ENCODE peak calls at places on chromosomes 6 and 20, in five cellular contexts. T is SK-N-SH, G is HCT116, P is psoas muscle, F is suprapubic skin. I is an unnamed sample. For H3K36me3 and H3K27me3, the result is how much of the 10 kb centered on the place peaks cover.

GRCh38 chr20:35523298-35523888 is 6.1 kb downstream of the C20orf173 start:
- DNase-seq in T (peak), G (no peak), P (no peak), F (no peak), I (peak)

GRCh38 chr6:105504660-105505059 is 101.8 kb upstream of the PREP start:
- DNase-seq in T (no peak), G (no peak), P (no peak), F (no peak), I (no peak)

GRCh38 chr6:72787521-72788031 is 165.7 kb downstream of the KCNQ5 start:
- DNase-seq in T (no peak), G (no peak), P (peak), F (no peak), I (peak)

GRCh38 chr6:91864911-91865310 is 1278.0 kb upstream of the MAP3K7 start:
- DNase-seq in T (no peak), G (no peak), P (no peak), F (no peak), I (no peak)

GRCh38 chr6:111673086-111673485 is 67.4 kb upstream of the TRAF3IP2 start:
- DNase-seq in T (no peak), G (no peak), P (no peak), F (no peak), I (no peak)

GRCh38 chr6:149366237-149366921 is 33.7 kb upstream of the SUMO4 start:
- DNase-seq in T (no peak), G (no peak), P (no peak), F (no peak), I (no peak)

GRCh38 chr6:147618927-147619326 is 110.4 kb downstream of the SAMD5 start:
- DNase-seq in T (no peak), G (no peak), P (no peak), F (no peak), I (no peak)

GRCh38 chr6:134168580-134169223 is 116.3 kb upstream of the SLC2A12 start:
- DNase-seq in T (no peak), G (no peak), P (no peak), F (no peak), I (no peak)

GRCh38 chr6:91744576-91744975 is 1157.7 kb upstream of the MAP3K7 start:
- DNase-seq in T (no peak), G (no peak), P (no peak), F (no peak), I (no peak)

GRCh38 chr6:3364391-3364790 is 92.5 kb downstream of the SLC22A23 start:
- DNase-seq in T (no peak), G (no peak), P (no peak), F (no peak), I (no peak)

GRCh38 chr6:46419576-46420002 is 71.7 kb downstream of the RCAN2 start:
- DNase-seq in T (peak), G (peak), P (no peak), F (no peak), I (peak)

GRCh38 chr6:49506569-49507111 is 6.9 kb downstream of the GLYATL3 start:
- DNase-seq in T (no peak), G (no peak), P (no peak), F (no peak), I (no peak)

GRCh38 chr6:30839666-30840065 is 44.7 kb upstream of the DDR1 start:
- DNase-seq in T (no peak), G (no peak), P (no peak), F (no peak), I (no peak)

GRCh38 chr6:36771145-36771544 is 68.1 kb downstream of the CPNE5 start:
- DNase-seq in T (no peak), G (no peak), P (no peak), F (no peak), I (no peak)

GRCh38 chr20:6162239-6162638 is 39.4 kb upstream of the FERMT1 start:
- DNase-seq in T (no peak), G (no peak), P (peak), F (no peak), I (no peak)

GRCh38 chr20:25259788-25260254 is 11.9 kb downstream of the PYGB start:
- DNase-seq in T (no peak), G (no peak), P (no peak), F (peak), I (no peak)

GRCh38 chr6:67640462-67640861 is 994.6 kb upstream of the ADGRB3 start:
- DNase-seq in T (no peak), G (no peak), P (no peak), F (no peak), I (no peak)

GRCh38 chr6:43668151-43669028 is 19.2 kb downstream of the MRPS18A start:
- DNase-seq in T (peak), G (peak), P (peak), F (no peak), I (peak)

GRCh38 chr6:135192256-135193174 is 11.4 kb downstream of the MYB start:
- DNase-seq in T (no peak), G (no peak), P (no peak), F (no peak), I (no peak)

GRCh38 chr6:63049216-63049615 is 162.1 kb upstream of the FKBP1C start:
- DNase-seq in T (no peak), G (no peak), P (no peak), F (no peak), I (no peak)

GRCh38 chr6:145866449-145867401 is 52.1 kb upstream of the FBXO30 start:
- DNase-seq in T (no peak), G (no peak), P (no peak), F (no peak), I (no peak)

GRCh38 chr6:131372535-131372934 is 200.5 kb upstream of the ARG1 start:
- DNase-seq in T (no peak), G (no peak), P (no peak), F (no peak), I (no peak)

GRCh38 chr20:440636-441035 is 21.7 kb downstream of the TBC1D20 start:
- DNase-seq in T (no peak), G (no peak), P (no peak), F (no peak), I (no peak)

GRCh38 chr6:150485559-150486517 is 113.8 kb upstream of the PLEKHG1 start:
- DNase-seq in T (no peak), G (no peak), P (no peak), F (no peak), I (no peak)

GRCh38 chr6:3628143-3628840 is 123.2 kb downstream of the PXDC1 start:
- DNase-seq in T (no peak), G (no peak), P (no peak), F (no peak), I (no peak)

GRCh38 chr6:34836008-34836407 is 44.1 kb downstream of the BLTP3A start:
- DNase-seq in T (no peak), G (no peak), P (no peak), F (no peak), I (no peak)

GRCh38 chr6:49866485-49866943 is at the start of gene CRISP1:
- DNase-seq in T (no peak), G (no peak), P (no peak), F (no peak), I (no peak)

GRCh38 chr6:7479801-7480266 is 61.6 kb upstream of the DSP start:
- DNase-seq in T (no peak), G (peak), P (no peak), F (no peak), I (no peak)

GRCh38 chr20:11891081-11891826 is 26.4 kb upstream of the BTBD3 start:
- DNase-seq in T (peak), G (no peak), P (peak), F (no peak), I (no peak)

GRCh38 chr6:157982297-157982579 is 575 bp downstream of the SYNJ2 start:
- DNase-seq in T (no peak), G (no peak), P (peak), F (no peak), I (no peak)

GRCh38 chr6:154520280-154520679 is 9.8 kb upstream of the CNKSR3 start:
- DNase-seq in T (no peak), G (no peak), P (no peak), F (no peak), I (no peak)

GRCh38 chr6:159716247-159717086 is 10.8 kb upstream of the WTAP start:
- DNase-seq in T (no peak), G (no peak), P (no peak), F (no peak), I (no peak)

GRCh38 chr6:95804847-95805541 is 210.8 kb upstream of the FUT9 start:
- DNase-seq in T (no peak), G (no peak), P (no peak), F (no peak), I (no peak)

GRCh38 chr6:10478187-10479040 is 42.7 kb upstream of the GCNT2 start:
- DNase-seq in T (peak), G (peak), P (no peak), F (no peak), I (peak)

GRCh38 chr20:5835234-5835845 is 85.1 kb downstream of the SHLD1 start:
- DNase-seq in T (peak), G (no peak), P (no peak), F (no peak), I (no peak)

DNA sequence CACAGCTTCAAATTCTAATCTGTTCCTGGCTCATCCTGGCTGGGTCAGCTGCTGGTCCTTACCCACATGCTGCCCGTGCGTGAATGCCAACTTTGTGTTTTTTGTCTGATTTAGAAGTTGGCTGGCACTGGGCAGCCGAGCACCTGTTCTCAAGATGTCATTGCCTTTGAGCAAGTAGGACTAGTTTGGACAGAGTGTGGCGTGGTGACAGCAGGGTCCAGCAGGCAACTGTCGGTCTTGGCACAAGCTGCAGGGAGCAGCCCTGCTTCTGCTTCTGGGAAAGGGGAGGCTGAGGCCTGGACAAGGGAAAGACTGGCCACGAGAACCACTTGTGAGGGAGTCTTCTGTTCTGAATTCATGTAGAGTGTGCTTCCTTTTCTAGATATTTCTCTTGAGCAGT is 26.3 kb upstream of the ADRM1 start:
- DNase-seq in T (no peak), G (no peak), P (peak), F (no peak), I (no peak)
- H3K36me3 ChIP-seq in T (under half), G (under half), P (under half), F (half or more), I (under half)

GRCh38 chr20:63135411-63135810 is 80.5 kb downstream of the YTHDF1 start:
- DNase-seq in T (no peak), G (no peak), P (no peak), F (no peak), I (peak)
- H3K27me3 ChIP-seq in T (under half), G (under half), P (under half), F (half or more), I (under half)

GRCh38 chr6:33692078-33692759 is 19.3 kb downstream of the UQCC2 start:
- DNase-seq in T (no peak), G (no peak), P (no peak), F (no peak), I (peak)

GRCh38 chr6:33691456-33692077 is 19.9 kb downstream of the UQCC2 start:
- DNase-seq in T (peak), G (no peak), P (no peak), F (no peak), I (peak)

GRCh38 chr6:33689148-33689494 is 22.4 kb downstream of the UQCC2 start:
- DNase-seq in T (no peak), G (no peak), P (no peak), F (no peak), I (no peak)

GRCh38 chr6:33689879-33690278 is 21.6 kb downstream of the UQCC2 start:
- DNase-seq in T (no peak), G (no peak), P (no peak), F (no peak), I (peak)

DNA sequence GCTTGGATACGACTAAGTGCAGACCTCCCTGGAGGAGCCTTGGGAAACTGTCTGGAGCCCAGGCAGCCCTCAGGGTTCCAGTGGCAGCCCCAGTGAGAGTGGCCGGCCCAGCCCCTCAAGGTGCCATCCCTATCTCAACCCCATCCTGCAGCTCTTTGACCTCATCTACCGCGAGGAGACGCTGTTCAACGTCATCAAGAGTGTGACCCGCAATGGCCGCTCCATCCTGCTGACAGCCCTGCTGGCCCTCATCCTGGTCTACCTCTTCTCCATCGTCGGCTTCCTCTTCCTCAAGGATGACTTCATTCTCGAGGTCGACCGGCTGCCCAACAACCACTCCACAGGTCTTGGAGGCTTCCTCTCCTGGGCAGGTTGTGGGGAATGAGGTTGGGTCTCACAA is 20.7 kb downstream of the UQCC2 start:
- DNase-seq in T (no peak), G (no peak), P (no peak), F (no peak), I (peak)
- H3K36me3 ChIP-seq in T (under half), G (under half), P (under half), F (half or more), I (under half)

DNA sequence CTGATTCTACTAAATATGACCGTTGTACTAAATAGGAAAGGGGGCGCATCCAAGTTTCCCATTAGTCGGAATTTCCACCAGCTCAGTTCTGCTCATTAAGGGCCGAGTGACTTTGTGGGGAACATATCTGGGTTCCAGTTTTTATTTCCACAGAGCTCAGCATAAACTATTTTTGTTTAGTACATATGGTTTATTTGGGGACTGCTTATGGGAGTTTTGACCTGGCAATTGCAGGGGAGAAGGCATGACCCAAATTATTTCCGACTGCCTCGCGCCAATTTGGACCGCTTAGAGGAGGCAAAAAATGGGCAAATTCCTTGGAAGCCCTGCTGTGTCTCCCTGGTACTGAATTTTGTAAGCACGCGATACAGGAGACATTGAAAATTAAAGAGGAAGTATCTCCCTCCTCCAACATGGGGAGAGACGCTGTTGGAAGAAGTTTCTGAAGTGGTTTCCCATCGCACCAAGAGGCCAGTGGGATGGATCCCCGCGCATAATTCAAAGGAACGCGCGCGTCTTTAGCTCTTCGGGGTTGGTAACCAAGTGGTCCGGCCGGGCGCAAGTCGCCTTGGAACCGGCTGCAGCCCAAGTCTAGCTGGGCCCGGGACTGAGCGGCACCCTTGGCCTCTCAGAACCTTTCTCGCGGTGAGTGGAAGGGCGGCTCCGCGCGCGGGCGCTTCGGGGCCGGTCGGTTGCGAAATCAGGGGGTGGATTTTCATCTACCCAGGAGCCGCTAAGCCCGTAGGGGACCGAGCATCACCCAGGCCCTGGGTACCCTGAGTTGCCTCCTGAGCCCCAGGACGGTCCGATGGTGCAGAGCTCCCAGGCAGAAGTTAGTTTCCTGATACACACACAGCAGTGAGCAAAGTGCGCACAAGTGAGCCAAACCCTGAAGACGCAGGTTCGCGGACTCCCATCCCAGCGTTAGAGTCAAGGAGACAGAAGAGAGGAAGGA is 6.3 kb downstream of the NKX2-2 start:
- DNase-seq in T (peak), G (no peak), P (no peak), F (no peak), I (peak)
- H3K27me3 ChIP-seq in T (half or more), G (under half), P (half or more), F (half or more), I (half or more)

GRCh38 chr20:13784271-13784892 is 337 bp downstream of the ESF1 start:
- DNase-seq in T (peak), G (no peak), P (no peak), F (no peak), I (no peak)
- H3K36me3 ChIP-seq in T (under half), G (under half), P (under half), F (under half), I (under half)

I was measured in H7.